ENCODE peak calls at places on chromosomes 1 and 21, in six cellular contexts. One of them, this sample, is unnamed.
A peak's percentile ranks its signal among the peaks of the same experiment; 100 is the strongest.

GRCh38 chr1:196001188-196001587 is 607.1 kb downstream of the KCNT2 start:
- DNase-seq in cardiac muscle cell: no peak
- DNase-seq in AG04450: no peak
- DNase-seq in PC-3: no peak
- DNase-seq in A549: no peak
- DNase-seq in heart left ventricle: no peak
- DNase-seq in this sample: no peak

GRCh38 chr1:234731371-234732085 is 121.5 kb upstream of the IRF2BP2 start:
- DNase-seq in cardiac muscle cell: no peak
- DNase-seq in AG04450: peak; percentile 44
- DNase-seq in PC-3: peak; percentile 87
- DNase-seq in A549: no peak
- DNase-seq in heart left ventricle: no peak
- DNase-seq in this sample: no peak

GRCh38 chr1:30185809-30186208 is 537.6 kb downstream of the MATN1 start:
- DNase-seq in cardiac muscle cell: no peak
- DNase-seq in AG04450: no peak
- DNase-seq in PC-3: no peak
- DNase-seq in A549: no peak
- DNase-seq in heart left ventricle: no peak
- DNase-seq in this sample: no peak

GRCh38 chr1:162564762-162565218 is 3.3 kb downstream of the UAP1 start:
- DNase-seq in cardiac muscle cell: peak; percentile 31
- DNase-seq in AG04450: no peak
- DNase-seq in PC-3: no peak
- DNase-seq in A549: no peak
- DNase-seq in heart left ventricle: no peak
- DNase-seq in this sample: no peak

GRCh38 chr1:37362569-37362968 is 111.8 kb upstream of the ZC3H12A start:
- DNase-seq in cardiac muscle cell: no peak
- DNase-seq in AG04450: no peak
- DNase-seq in PC-3: no peak
- DNase-seq in A549: no peak
- DNase-seq in heart left ventricle: no peak
- DNase-seq in this sample: peak; percentile 17

GRCh38 chr1:162151900-162152829 is 82.7 kb downstream of the NOS1AP start:
- DNase-seq in cardiac muscle cell: peak; percentile 98
- DNase-seq in AG04450: peak; percentile 29
- DNase-seq in PC-3: no peak
- DNase-seq in A549: no peak
- DNase-seq in heart left ventricle: no peak
- DNase-seq in this sample: no peak

GRCh38 chr1:20552728-20553571 is 577 bp downstream of the FAM43B start:
- DNase-seq in cardiac muscle cell: peak; percentile 44
- DNase-seq in AG04450: no peak
- DNase-seq in PC-3: peak; percentile 9
- DNase-seq in A549: peak; percentile 35
- DNase-seq in heart left ventricle: peak; percentile 38
- DNase-seq in this sample: peak; percentile 38

GRCh38 chr1:232635778-232636356 is 5.9 kb upstream of the SIPA1L2 start:
- DNase-seq in cardiac muscle cell: peak; percentile 74
- DNase-seq in AG04450: peak; percentile 45
- DNase-seq in PC-3: peak; percentile 85
- DNase-seq in A549: peak; percentile 58
- DNase-seq in heart left ventricle: no peak
- DNase-seq in this sample: no peak

GRCh38 chr1:199018471-199019135 is 379.8 kb downstream of the PTPRC start:
- DNase-seq in cardiac muscle cell: no peak
- DNase-seq in AG04450: no peak
- DNase-seq in PC-3: no peak
- DNase-seq in A549: no peak
- DNase-seq in heart left ventricle: no peak
- DNase-seq in this sample: no peak

GRCh38 chr21:46397993-46398392 is 60.7 kb upstream of the DIP2A start:
- DNase-seq in cardiac muscle cell: no peak
- DNase-seq in AG04450: no peak
- DNase-seq in PC-3: no peak
- DNase-seq in A549: no peak
- DNase-seq in heart left ventricle: no peak
- DNase-seq in this sample: no peak

GRCh38 chr1:37347104-37347503 is 127.3 kb upstream of the ZC3H12A start:
- DNase-seq in cardiac muscle cell: no peak
- DNase-seq in AG04450: no peak
- DNase-seq in PC-3: no peak
- DNase-seq in A549: no peak
- DNase-seq in heart left ventricle: no peak
- DNase-seq in this sample: no peak

GRCh38 chr1:150622219-150622975 is 7.0 kb downstream of the ENSA start:
- DNase-seq in cardiac muscle cell: no peak
- DNase-seq in AG04450: no peak
- DNase-seq in PC-3: peak; percentile 6
- DNase-seq in A549: no peak
- DNase-seq in heart left ventricle: peak; percentile 72
- DNase-seq in this sample: peak; percentile 9

GRCh38 chr1:59434336-59434735 is 137.4 kb downstream of the FGGY start:
- DNase-seq in cardiac muscle cell: no peak
- DNase-seq in AG04450: no peak
- DNase-seq in PC-3: peak; percentile 86
- DNase-seq in A549: no peak
- DNase-seq in heart left ventricle: no peak
- DNase-seq in this sample: no peak

GRCh38 chr21:41885341-41886024 is 6.3 kb upstream of the PRDM15 start:
- DNase-seq in cardiac muscle cell: no peak
- DNase-seq in AG04450: no peak
- DNase-seq in PC-3: no peak
- DNase-seq in A549: no peak
- DNase-seq in heart left ventricle: no peak
- DNase-seq in this sample: no peak

GRCh38 chr1:68322837-68323687 is 90.7 kb upstream of the WLS start:
- DNase-seq in cardiac muscle cell: peak; percentile 41
- DNase-seq in AG04450: no peak
- DNase-seq in PC-3: no peak
- DNase-seq in A549: no peak
- DNase-seq in heart left ventricle: no peak
- DNase-seq in this sample: peak; percentile 17

GRCh38 chr1:25695066-25695990 is 78.7 kb downstream of the MAN1C1 start:
- DNase-seq in cardiac muscle cell: peak; percentile 99
- DNase-seq in AG04450: peak; percentile 97
- DNase-seq in PC-3: no peak
- DNase-seq in A549: peak; percentile 31
- DNase-seq in heart left ventricle: peak; percentile 84
- DNase-seq in this sample: no peak

GRCh38 chr21:24076179-24076578 is 1531.1 kb downstream of the MRPL39 start:
- DNase-seq in cardiac muscle cell: peak; percentile 43
- DNase-seq in AG04450: peak; percentile 10
- DNase-seq in PC-3: peak; percentile 20
- DNase-seq in A549: no peak
- DNase-seq in heart left ventricle: no peak
- DNase-seq in this sample: no peak

GRCh38 chr1:236363237-236363636 is 30.8 kb upstream of the EDARADD start:
- DNase-seq in cardiac muscle cell: no peak
- DNase-seq in AG04450: no peak
- DNase-seq in PC-3: no peak
- DNase-seq in A549: no peak
- DNase-seq in heart left ventricle: no peak
- DNase-seq in this sample: no peak

GRCh38 chr1:9888886-9889285 is 21.2 kb downstream of the CTNNBIP1 start:
- DNase-seq in cardiac muscle cell: no peak
- DNase-seq in AG04450: no peak
- DNase-seq in PC-3: no peak
- DNase-seq in A549: no peak
- DNase-seq in heart left ventricle: no peak
- DNase-seq in this sample: no peak

GRCh38 chr21:39136711-39137110 is 46.5 kb downstream of the PSMG1 start:
- DNase-seq in cardiac muscle cell: no peak
- DNase-seq in AG04450: no peak
- DNase-seq in PC-3: peak; percentile 82
- DNase-seq in A549: no peak
- DNase-seq in heart left ventricle: no peak
- DNase-seq in this sample: no peak

GRCh38 chr1:21944261-21945074 is 7.4 kb upstream of the HSPG2 start:
- DNase-seq in cardiac muscle cell: no peak
- DNase-seq in AG04450: no peak
- DNase-seq in PC-3: no peak
- DNase-seq in A549: no peak
- DNase-seq in heart left ventricle: no peak
- DNase-seq in this sample: no peak

GRCh38 chr21:31557956-31558838 is 101.3 kb upstream of the SOD1 start:
- DNase-seq in cardiac muscle cell: peak; percentile 27
- DNase-seq in AG04450: no peak
- DNase-seq in PC-3: peak; percentile 8
- DNase-seq in A549: no peak
- DNase-seq in heart left ventricle: no peak
- DNase-seq in this sample: peak; percentile 69

GRCh38 chr1:114715952-114716303 is 643 bp downstream of the NRAS start:
- DNase-seq in cardiac muscle cell: no peak
- DNase-seq in AG04450: no peak
- DNase-seq in PC-3: no peak
- DNase-seq in A549: no peak
- DNase-seq in heart left ventricle: no peak
- DNase-seq in this sample: no peak

GRCh38 chr1:5758000-5758858 is 234.0 kb downstream of the NPHP4 start:
- DNase-seq in cardiac muscle cell: no peak
- DNase-seq in AG04450: no peak
- DNase-seq in PC-3: no peak
- DNase-seq in A549: no peak
- DNase-seq in heart left ventricle: peak; percentile 11
- DNase-seq in this sample: no peak

GRCh38 chr1:204076891-204077290 is 4.0 kb downstream of the SOX13 start:
- DNase-seq in cardiac muscle cell: no peak
- DNase-seq in AG04450: no peak
- DNase-seq in PC-3: no peak
- DNase-seq in A549: no peak
- DNase-seq in heart left ventricle: no peak
- DNase-seq in this sample: no peak

GRCh38 chr1:36306210-36306901 is at the start of gene SH3D21:
- DNase-seq in cardiac muscle cell: peak; percentile 33
- DNase-seq in AG04450: no peak
- DNase-seq in PC-3: peak; percentile 49
- DNase-seq in A549: no peak
- DNase-seq in heart left ventricle: peak; percentile 50
- DNase-seq in this sample: peak; percentile 62
- TF ChIP-seq CTCF in cardiac muscle cell: no peak
- TF ChIP-seq CTCF in AG04450: no peak
- TF ChIP-seq CTCF in PC-3: peak; percentile 43
- TF ChIP-seq CTCF in A549: peak; percentile 12
- TF ChIP-seq CTCF in heart left ventricle: no peak
- TF ChIP-seq CTCF in this sample: no peak

GRCh38 chr1:64161347-64162080 is 41.9 kb upstream of the UBE2U start:
- DNase-seq in cardiac muscle cell: peak; percentile 73
- DNase-seq in AG04450: no peak
- DNase-seq in PC-3: no peak
- DNase-seq in A549: no peak
- DNase-seq in heart left ventricle: no peak
- DNase-seq in this sample: no peak

GRCh38 chr1:64167176-64167575 is 36.2 kb upstream of the UBE2U start:
- DNase-seq in cardiac muscle cell: peak; percentile 45
- DNase-seq in AG04450: no peak
- DNase-seq in PC-3: no peak
- DNase-seq in A549: no peak
- DNase-seq in heart left ventricle: no peak
- DNase-seq in this sample: no peak

GRCh38 chr1:64162151-64162550 is 41.3 kb upstream of the UBE2U start:
- DNase-seq in cardiac muscle cell: no peak
- DNase-seq in AG04450: no peak
- DNase-seq in PC-3: no peak
- DNase-seq in A549: no peak
- DNase-seq in heart left ventricle: no peak
- DNase-seq in this sample: no peak

GRCh38 chr1:64162804-64163203 is 40.6 kb upstream of the UBE2U start:
- DNase-seq in cardiac muscle cell: no peak
- DNase-seq in AG04450: no peak
- DNase-seq in PC-3: no peak
- DNase-seq in A549: no peak
- DNase-seq in heart left ventricle: no peak
- DNase-seq in this sample: no peak

DNA sequence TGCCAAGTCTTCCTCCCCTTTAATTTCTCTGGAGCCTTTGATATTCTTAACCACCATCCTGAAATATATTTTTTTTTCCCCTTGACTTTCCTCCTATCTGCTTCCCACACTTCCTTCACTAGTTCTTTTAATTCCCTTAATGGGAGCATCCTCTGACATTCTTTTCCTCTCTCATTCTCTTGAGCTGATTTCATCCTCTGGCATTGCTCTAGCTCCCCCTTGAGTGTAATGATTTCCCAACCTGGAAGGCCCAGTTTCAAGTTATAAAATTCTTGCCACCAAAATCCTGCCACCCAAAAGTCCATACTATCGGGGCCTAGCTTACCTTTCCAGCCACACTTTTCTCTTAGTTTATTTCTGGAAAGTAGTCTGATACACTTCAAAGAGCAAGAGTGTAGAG is 39.5 kb upstream of the UBE2U start:
- DNase-seq in cardiac muscle cell: peak; percentile 68
- DNase-seq in AG04450: no peak
- DNase-seq in PC-3: peak; percentile 44
- DNase-seq in A549: peak; percentile 2
- DNase-seq in heart left ventricle: no peak
- DNase-seq in this sample: no peak
- TF ChIP-seq CTCF in cardiac muscle cell: peak; percentile 66
- TF ChIP-seq CTCF in AG04450: peak; percentile 69
- TF ChIP-seq CTCF in PC-3: peak; percentile 74
- TF ChIP-seq CTCF in A549: peak; percentile 40
- TF ChIP-seq CTCF in heart left ventricle: no peak
- TF ChIP-seq CTCF in this sample: peak; percentile 35

GRCh38 chr1:155175927-155176371 is 2.3 kb downstream of the TRIM46 start:
- DNase-seq in cardiac muscle cell: no peak
- DNase-seq in AG04450: no peak
- DNase-seq in PC-3: peak; percentile 27
- DNase-seq in A549: no peak
- DNase-seq in heart left ventricle: no peak
- DNase-seq in this sample: no peak
- TF ChIP-seq CTCF in cardiac muscle cell: no peak
- TF ChIP-seq CTCF in AG04450: no peak
- TF ChIP-seq CTCF in PC-3: no peak
- TF ChIP-seq CTCF in A549: no peak
- TF ChIP-seq CTCF in heart left ventricle: no peak
- TF ChIP-seq CTCF in this sample: no peak

DNA sequence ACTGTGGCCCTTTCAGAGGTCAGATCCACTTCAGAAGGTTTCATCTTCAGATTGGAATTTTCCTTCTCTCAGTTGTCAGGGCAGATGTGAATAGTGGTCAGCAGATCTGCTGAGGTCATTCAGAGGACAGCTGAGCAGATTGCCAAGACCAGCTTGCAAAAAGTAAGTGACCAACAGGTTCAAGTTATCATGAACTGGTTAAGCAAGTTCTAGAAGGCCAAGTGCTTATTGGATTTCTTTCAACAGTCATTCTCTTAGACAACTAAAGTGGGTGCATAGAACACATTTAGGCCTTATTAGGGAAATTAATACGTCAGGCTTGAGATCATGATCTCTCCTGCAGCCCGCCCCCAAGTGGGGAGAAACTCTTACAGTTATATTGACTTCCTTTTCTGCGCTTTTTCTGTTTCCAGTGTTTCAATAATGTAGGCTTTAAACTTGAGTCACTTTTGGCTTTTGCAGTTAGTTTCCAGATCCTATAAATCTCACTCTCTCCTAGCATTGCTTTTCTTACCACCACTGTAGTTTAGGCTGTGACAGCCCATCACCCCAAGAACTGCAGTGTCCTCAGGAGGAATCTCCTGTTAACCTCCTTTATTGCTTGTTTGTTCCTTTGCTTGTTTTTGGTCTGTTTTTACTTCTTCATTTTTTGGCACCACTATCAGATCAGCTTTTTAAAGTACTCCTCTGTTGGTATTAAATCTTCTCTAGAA is 96.4 kb downstream of the C1orf21 start:
- DNase-seq in cardiac muscle cell: peak; percentile 59
- DNase-seq in AG04450: peak; percentile 55
- DNase-seq in PC-3: peak; percentile 47
- DNase-seq in A549: no peak
- DNase-seq in heart left ventricle: peak; percentile 57
- DNase-seq in this sample: no peak
- TF ChIP-seq CTCF in cardiac muscle cell: no peak
- TF ChIP-seq CTCF in AG04450: peak; percentile 6
- TF ChIP-seq CTCF in PC-3: no peak
- TF ChIP-seq CTCF in A549: no peak
- TF ChIP-seq CTCF in heart left ventricle: peak; percentile 19
- TF ChIP-seq CTCF in this sample: no peak

This sample was measured in nephron progenitor cell.